ENCODE peak calls at places on chromosomes 11 and 22, in ten cellular contexts. N is A673, U is dorsolateral prefrontal cortex, Y is PC-9, L is NCI-H1092 treated with DMSO at 0.1 percent for 48 hours, W is amygdala, V is activated T-cell treated with anti-CD3 and anti-CD28 coated beads for 1 hour, K is spleen, A is midbrain, Q is PC-3. I is an unnamed sample.

GRCh38 chr11:35567737-35568465 is 42.5 kb upstream of the PAMR1 start:
- DNase-seq in N (no peak), W (no peak), Y (peak), L (no peak), A (no peak), U (no peak), V (no peak), Q (peak), K (no peak), I (no peak)

GRCh38 chr11:16809901-16810668 is 71.6 kb downstream of the C11orf58 start:
- DNase-seq in V (no peak), L (no peak), Q (peak), A (peak), W (peak), U (peak), Y (peak), N (peak), K (peak), I (no peak)

GRCh38 chr22:37604875-37605274 is 3.8 kb upstream of the GGA1 start:
- DNase-seq in K (peak), L (no peak), U (no peak), W (no peak), N (no peak), V (peak), Y (no peak), A (no peak), Q (no peak), I (no peak)

GRCh38 chr11:69205125-69205928 is 49.6 kb downstream of the SMIM38 start:
- DNase-seq in U (no peak), V (no peak), L (no peak), K (peak), W (no peak), N (no peak), Y (no peak), A (no peak), Q (no peak), I (no peak)

GRCh38 chr11:72221386-72221785 is 3.2 kb upstream of the INPPL1 start:
- DNase-seq in A (no peak), W (no peak), L (no peak), N (no peak), Q (no peak), Y (no peak), V (no peak), U (no peak), K (peak), I (peak)

GRCh38 chr22:37267661-37268413 is 14.5 kb upstream of the CYTH4 start:
- DNase-seq in U (no peak), L (no peak), Y (no peak), K (peak), V (no peak), N (no peak), Q (no peak), W (no peak), A (no peak), I (peak)

GRCh38 chr22:37742374-37743092 is 45.7 kb downstream of the TRIOBP start:
- DNase-seq in N (peak), Q (peak), U (no peak), W (no peak), Y (peak), L (no peak), A (no peak), V (no peak), K (no peak), I (no peak)

GRCh38 chr11:101442171-101442570 is 141.6 kb downstream of the TRPC6 start:
- DNase-seq in A (no peak), U (no peak), K (no peak), Y (no peak), N (no peak), L (no peak), W (no peak), V (no peak), Q (peak), I (no peak)

GRCh38 chr11:113587318-113587739 is 112.1 kb upstream of the DRD2 start:
- DNase-seq in K (no peak), V (no peak), N (no peak), W (no peak), A (no peak), U (no peak), Q (peak), L (no peak), Y (no peak), I (no peak)

GRCh38 chr11:59214141-59214893 is 1.6 kb upstream of the MPEG1 start:
- DNase-seq in W (no peak), V (no peak), A (no peak), Y (no peak), U (no peak), L (no peak), N (no peak), K (no peak), Q (no peak), I (no peak)

GRCh38 chr11:69533296-69534165 is 52.1 kb downstream of the LINC01488 start:
- DNase-seq in V (no peak), U (no peak), L (no peak), N (no peak), A (no peak), W (no peak), Y (no peak), Q (no peak), K (peak), I (no peak)